ENCODE peak calls at places on chromosomes 1 and 21, in six cellular contexts. T is A549, K is hepatocyte, Y is astrocyte of the cerebellum, U is PC-9, I is neuronal stem cell. N is an unnamed sample.

GRCh38 chr1:217435159-217435558 is 195.7 kb downstream of the GPATCH2 start:
- DNase-seq in T (no peak), K (no peak), Y (no peak), U (no peak), I (peak), N (no peak)

GRCh38 chr1:96508226-96508625 is 213.4 kb upstream of the PTBP2 start:
- DNase-seq in T (no peak), K (no peak), Y (no peak), U (no peak), I (no peak), N (no peak)

GRCh38 chr1:198496216-198497143 is 44.0 kb downstream of the ATP6V1G3 start:
- DNase-seq in T (no peak), K (no peak), Y (peak), U (peak), I (no peak), N (no peak)

GRCh38 chr1:77143529-77144121 is 75.6 kb downstream of the PIGK start:
- DNase-seq in T (peak), K (peak), Y (no peak), U (no peak), I (no peak), N (no peak)

GRCh38 chr1:65792671-65793358 is at the start of gene PDE4B:
- DNase-seq in T (no peak), K (peak), Y (no peak), U (no peak), I (peak), N (no peak)

GRCh38 chr1:29282924-29283803 is 46.8 kb downstream of the PTPRU start:
- DNase-seq in T (peak), K (peak), Y (no peak), U (peak), I (peak), N (no peak)

GRCh38 chr1:81478217-81478616 is 322.5 kb upstream of the ADGRL2 start:
- DNase-seq in T (no peak), K (no peak), Y (no peak), U (no peak), I (no peak), N (no peak)

GRCh38 chr1:54681396-54681795 is 34.3 kb upstream of the TTC4 start:
- DNase-seq in T (no peak), K (peak), Y (no peak), U (no peak), I (no peak), N (no peak)

GRCh38 chr1:163296504-163296903 is 25.2 kb upstream of the NUF2 start:
- DNase-seq in T (no peak), K (no peak), Y (no peak), U (no peak), I (no peak), N (no peak)

GRCh38 chr1:178374016-178374415 is 122.7 kb downstream of the CLEC20A start:
- DNase-seq in T (no peak), K (no peak), Y (no peak), U (no peak), I (no peak), N (no peak)

GRCh38 chr1:99748419-99748818 is 18.0 kb downstream of the FRRS1 start:
- DNase-seq in T (no peak), K (peak), Y (no peak), U (no peak), I (no peak), N (no peak)

GRCh38 chr1:43912607-43913006 is 21.0 kb upstream of the ARTN start:
- DNase-seq in T (no peak), K (peak), Y (peak), U (no peak), I (no peak), N (no peak)

GRCh38 chr1:20324704-20325406 is 34.2 kb downstream of the VWA5B1 start:
- DNase-seq in T (no peak), K (no peak), Y (no peak), U (no peak), I (no peak), N (no peak)

GRCh38 chr1:234398849-234399381 is 25.7 kb downstream of the COA6 start:
- DNase-seq in T (no peak), K (no peak), Y (no peak), U (no peak), I (no peak), N (no peak)

GRCh38 chr1:229810140-229810539 is 184.1 kb downstream of the URB2 start:
- DNase-seq in T (no peak), K (no peak), Y (no peak), U (no peak), I (no peak), N (no peak)

GRCh38 chr1:92211166-92211565 is 6.5 kb upstream of the C1orf146 start:
- DNase-seq in T (no peak), K (no peak), Y (peak), U (no peak), I (no peak), N (no peak)

GRCh38 chr1:50265790-50266314 is 157.1 kb downstream of the ELAVL4 start:
- DNase-seq in T (no peak), K (no peak), Y (no peak), U (no peak), I (no peak), N (no peak)

GRCh38 chr1:156124557-156125483 is 10.3 kb downstream of the LMNA start:
- DNase-seq in T (no peak), K (no peak), Y (no peak), U (peak), I (no peak), N (no peak)

GRCh38 chr21:42031816-42032215 is 21.7 kb upstream of the ZBTB21 start:
- DNase-seq in T (no peak), K (no peak), Y (no peak), U (no peak), I (no peak), N (no peak)

GRCh38 chr1:5574641-5575040 is 417.6 kb downstream of the NPHP4 start:
- DNase-seq in T (no peak), K (no peak), Y (no peak), U (no peak), I (no peak), N (no peak)

GRCh38 chr1:5770981-5771765 is 221.1 kb downstream of the NPHP4 start:
- DNase-seq in T (no peak), K (peak), Y (no peak), U (no peak), I (peak), N (no peak)

GRCh38 chr21:20998456-20998789 is 214 bp downstream of the NCAM2 start:
- DNase-seq in T (no peak), K (no peak), Y (no peak), U (no peak), I (no peak), N (no peak)

GRCh38 chr21:20997308-20997632 is 939 bp upstream of the NCAM2 start:
- DNase-seq in T (no peak), K (peak), Y (no peak), U (no peak), I (peak), N (no peak)

GRCh38 chr21:20994790-20995189 is 3.4 kb upstream of the NCAM2 start:
- DNase-seq in T (no peak), K (no peak), Y (no peak), U (no peak), I (no peak), N (no peak)

GRCh38 chr21:20997633-20998455 is at the start of gene NCAM2:
- DNase-seq in T (no peak), K (peak), Y (peak), U (no peak), I (peak), N (peak)

GRCh38 chr21:20996421-20997307 is 1.5 kb upstream of the NCAM2 start:
- DNase-seq in T (no peak), K (peak), Y (peak), U (no peak), I (peak), N (no peak)
- H3K4me3 ChIP-seq in T (no peak), K (peak), Y (peak), U (no peak), I (no peak), N (peak)

DNA sequence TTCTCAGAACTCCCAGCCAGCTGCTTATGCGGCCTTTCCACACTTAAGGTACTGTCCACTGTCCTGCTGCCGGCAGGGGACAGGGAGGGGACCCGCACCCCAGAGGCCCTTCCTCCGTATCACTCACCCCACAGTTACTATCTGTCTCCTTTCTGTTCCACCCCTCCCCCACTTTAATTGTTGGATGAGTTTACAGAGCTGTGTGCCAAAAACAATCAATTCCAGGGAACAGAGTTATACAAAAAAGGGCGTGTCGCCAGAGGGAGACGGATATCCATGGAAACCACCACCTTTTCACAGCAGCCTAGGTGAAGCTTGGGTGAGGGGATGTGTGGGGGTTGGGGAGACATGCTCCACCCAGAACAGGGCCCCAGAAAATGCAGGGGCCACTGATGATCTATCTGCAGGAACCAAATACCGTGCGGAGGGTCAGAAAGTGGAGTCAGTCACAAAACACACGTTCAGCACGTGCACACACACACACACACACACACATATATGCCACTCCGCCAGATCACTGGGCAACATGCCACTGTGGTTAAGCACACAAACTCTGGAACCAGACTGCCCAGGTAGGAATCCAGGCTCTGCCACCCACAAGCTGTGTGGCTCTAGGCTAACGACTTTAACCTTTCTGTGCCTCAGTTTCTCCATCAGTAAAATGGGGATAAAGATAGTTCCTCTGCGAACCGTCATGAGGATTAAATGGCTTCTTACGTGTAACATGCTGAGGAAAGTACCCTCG is 30.5 kb downstream of the CASZ1 start:
- DNase-seq in T (no peak), K (no peak), Y (no peak), U (no peak), I (no peak), N (no peak)
- H3K4me3 ChIP-seq in T (no peak), K (no peak), Y (no peak), U (no peak), I (no peak), N (no peak)

GRCh38 chr1:109485001-109485400 is 1.3 kb downstream of the ATXN7L2 start:
- DNase-seq in T (no peak), K (no peak), Y (no peak), U (no peak), I (no peak), N (no peak)
- H3K4me3 ChIP-seq in T (no peak), K (peak), Y (peak), U (peak), I (peak), N (peak)

GRCh38 chr1:215109171-215109570 is 26.6 kb downstream of the KCNK2 start:
- DNase-seq in T (no peak), K (no peak), Y (no peak), U (no peak), I (no peak), N (no peak)

GRCh38 chr1:215114154-215114933 is 31.8 kb downstream of the KCNK2 start:
- DNase-seq in T (no peak), K (no peak), Y (peak), U (peak), I (no peak), N (no peak)

GRCh38 chr1:215111916-215112315 is 29.4 kb downstream of the KCNK2 start:
- DNase-seq in T (no peak), K (no peak), Y (no peak), U (no peak), I (no peak), N (no peak)

GRCh38 chr1:215118081-215118480 is 35.5 kb downstream of the KCNK2 start:
- DNase-seq in T (no peak), K (no peak), Y (no peak), U (no peak), I (no peak), N (no peak)

DNA sequence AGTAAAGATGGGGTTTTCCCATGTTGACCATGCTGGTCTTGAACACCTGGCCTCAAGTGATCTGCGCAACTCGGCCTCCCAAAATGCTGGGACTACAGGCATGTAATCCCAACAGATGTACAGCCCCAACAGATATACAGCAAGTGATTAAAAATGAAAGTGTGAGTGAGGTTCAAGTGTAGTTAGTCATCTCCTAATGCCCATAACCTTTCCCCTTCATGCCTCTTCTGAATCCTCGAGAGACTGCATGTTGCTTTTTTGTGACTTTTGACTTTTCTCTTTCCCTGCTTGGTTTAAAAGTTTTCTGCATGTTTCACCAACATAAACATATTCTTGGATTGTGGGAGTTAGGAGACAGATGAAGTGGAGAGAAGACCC is 31.2 kb downstream of the KCNK2 start:
- DNase-seq in T (no peak), K (no peak), Y (no peak), U (no peak), I (no peak), N (no peak)
- H3K4me3 ChIP-seq in T (no peak), K (no peak), Y (no peak), U (no peak), I (no peak), N (no peak)

DNA sequence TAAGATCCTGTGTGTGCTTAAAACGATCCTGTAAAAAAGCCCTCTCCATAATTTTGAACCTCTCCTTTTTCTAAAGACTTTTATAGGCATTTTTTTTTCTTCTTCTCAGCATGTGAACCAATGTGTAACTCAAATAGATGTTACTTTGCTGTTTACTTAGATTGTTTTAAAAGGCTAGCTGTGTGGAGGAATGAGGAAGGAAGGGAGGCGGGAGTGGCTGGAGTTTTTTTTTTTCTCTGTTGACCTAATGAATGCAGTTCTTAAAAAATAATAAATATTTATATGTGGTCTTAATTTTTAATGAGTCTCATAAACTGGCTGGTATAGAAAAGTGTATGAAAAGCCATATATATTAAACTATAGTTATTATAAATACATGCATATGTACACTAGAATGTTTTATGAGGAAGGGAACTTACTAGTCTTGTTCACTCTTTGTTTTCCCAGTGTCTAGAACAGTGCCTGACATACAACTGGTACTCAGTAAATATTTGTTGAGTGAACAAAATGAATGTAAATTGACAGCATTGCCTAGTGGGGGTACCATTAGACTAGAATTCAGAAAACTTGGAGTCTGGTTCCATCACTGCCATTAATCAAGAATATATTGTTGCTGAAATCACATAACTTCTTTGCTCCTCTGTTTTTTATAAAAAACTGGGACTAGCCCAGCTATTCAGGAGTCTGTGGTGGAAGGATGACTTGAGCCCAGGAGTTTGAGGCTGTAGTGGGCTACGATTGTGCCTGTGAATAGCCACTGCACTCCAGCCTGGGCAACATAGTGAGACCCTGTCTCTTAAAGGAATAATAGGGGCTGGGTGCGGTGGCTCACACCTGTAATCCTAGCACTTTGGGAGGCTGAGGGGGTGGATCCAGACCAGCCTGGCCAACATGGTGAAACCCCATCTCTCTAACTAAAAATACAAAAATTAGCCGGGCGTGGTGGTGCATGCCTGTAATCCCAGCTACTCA is 51.0 kb downstream of the NFIA start:
- DNase-seq in T (no peak), K (no peak), Y (no peak), U (no peak), I (no peak), N (no peak)
- H3K4me3 ChIP-seq in T (peak), K (no peak), Y (no peak), U (no peak), I (no peak), N (no peak)

GRCh38 chr1:113786055-113786454 is 26.2 kb downstream of the RSBN1 start:
- DNase-seq in T (no peak), K (peak), Y (no peak), U (no peak), I (no peak), N (no peak)

GRCh38 chr1:113784104-113784779 is 25.0 kb upstream of the PHTF1 start:
- DNase-seq in T (no peak), K (no peak), Y (no peak), U (no peak), I (no peak), N (no peak)

GRCh38 chr1:113780363-113781146 is 21.3 kb upstream of the PHTF1 start:
- DNase-seq in T (no peak), K (no peak), Y (no peak), U (no peak), I (no peak), N (no peak)

GRCh38 chr1:113782451-113782850 is 23.2 kb upstream of the PHTF1 start:
- DNase-seq in T (no peak), K (no peak), Y (no peak), U (no peak), I (no peak), N (no peak)

GRCh38 chr1:113783254-113784103 is 24.2 kb upstream of the PHTF1 start:
- DNase-seq in T (no peak), K (no peak), Y (no peak), U (no peak), I (no peak), N (peak)
- H3K4me3 ChIP-seq in T (no peak), K (no peak), Y (no peak), U (no peak), I (no peak), N (peak)

N was measured in CD8-positive, alpha-beta T cell.